ENCODE peak calls at places on chromosomes 7 and 10, in six cellular contexts. E is mammary epithelial cell, N is GM23248, Q is endothelial cell of umbilical vein, T is HepG2, A is GM12878. U is an unnamed sample.

GRCh38 chr7:43649755-43650274 is 66.9 kb downstream of the STK17A start:
- DNase-seq in A (peak; percentile 97), Q (peak; percentile 62), T (no peak), E (peak; percentile 72), N (no peak), U (no peak)

GRCh38 chr7:148558914-148559313 is 31.7 kb upstream of the C7orf33 start:
- DNase-seq in N (no peak), T (no peak), Q (no peak), E (no peak), A (no peak), U (no peak)

GRCh38 chr10:117946525-117947070 is 100.1 kb downstream of the RAB11FIP2 start:
- DNase-seq in Q (no peak), T (no peak), A (no peak), E (peak; percentile 73), N (peak; percentile 71), U (no peak)

GRCh38 chr7:55177589-55178261 is 158.9 kb downstream of the EGFR start:
- DNase-seq in Q (no peak), T (peak; percentile 94), E (no peak), N (no peak), A (no peak), U (peak; percentile 50)

GRCh38 chr7:1994931-1995330 is 237.8 kb downstream of the MAD1L1 start:
- DNase-seq in Q (no peak), N (no peak), T (no peak), E (no peak), A (no peak), U (no peak)

GRCh38 chr7:121328508-121329459 is at the start of gene WNT16:
- DNase-seq in A (no peak), N (peak; percentile 26), E (no peak), T (no peak), Q (no peak), U (no peak)

GRCh38 chr10:100824886-100825285 is 79.5 kb downstream of the PAX2 start:
- DNase-seq in A (no peak), N (no peak), E (no peak), T (no peak), Q (no peak), U (no peak)

GRCh38 chr7:132386249-132386681 is 190.0 kb downstream of the PLXNA4 start:
- DNase-seq in A (no peak), E (no peak), T (no peak), Q (peak; percentile 97), N (no peak), U (peak; percentile 75)

GRCh38 chr10:11611248-11612003 is at the start of gene USP6NL:
- DNase-seq in A (no peak), T (peak; percentile 70), E (peak; percentile 82), N (peak; percentile 89), Q (peak; percentile 88), U (peak; percentile 78)

GRCh38 chr7:96321041-96321669 is 743 bp downstream of the SLC25A13 start:
- DNase-seq in Q (peak; percentile 89), A (peak; percentile 28), N (peak; percentile 83), E (peak; percentile 81), T (peak; percentile 88), U (peak; percentile 84)

GRCh38 chr7:33145174-33145573 is 15.8 kb downstream of the BBS9 start:
- DNase-seq in T (no peak), Q (no peak), E (no peak), A (no peak), N (no peak), U (no peak)

GRCh38 chr10:108601856-108602255 is 1321.5 kb downstream of the XPNPEP1 start:
- DNase-seq in T (no peak), N (peak; percentile 60), A (no peak), E (peak; percentile 44), Q (no peak), U (no peak)

GRCh38 chr10:17519457-17519856 is 65.1 kb upstream of the ST8SIA6 start:
- DNase-seq in N (no peak), Q (no peak), E (no peak), A (no peak), T (no peak), U (no peak)

GRCh38 chr10:99339563-99340047 is 10.4 kb downstream of the CNNM1 start:
- DNase-seq in E (no peak), Q (no peak), T (no peak), N (no peak), A (no peak), U (no peak)

GRCh38 chr7:152615052-152615741 is 60.7 kb downstream of the XRCC2 start:
- DNase-seq in T (peak; percentile 66), N (peak; percentile 24), A (no peak), E (no peak), Q (no peak), U (no peak)

GRCh38 chr7:7438851-7439250 is 96.8 kb downstream of the COL28A1 start:
- DNase-seq in A (no peak), E (peak; percentile 96), T (peak; percentile 36), Q (peak; percentile 78), N (peak; percentile 99), U (peak; percentile 97)

GRCh38 chr10:126227762-126228134 is 160.5 kb downstream of the ADAM12 start:
- DNase-seq in N (peak; percentile 90), E (peak; percentile 27), A (no peak), Q (no peak), T (no peak), U (peak; percentile 51)
- H2AFZ ChIP-seq in N (no peak overlapping the region), E (no peak overlapping the region), A (no peak overlapping the region), Q (no peak overlapping the region), T (no peak overlapping the region), U (no peak overlapping the region)

DNA sequence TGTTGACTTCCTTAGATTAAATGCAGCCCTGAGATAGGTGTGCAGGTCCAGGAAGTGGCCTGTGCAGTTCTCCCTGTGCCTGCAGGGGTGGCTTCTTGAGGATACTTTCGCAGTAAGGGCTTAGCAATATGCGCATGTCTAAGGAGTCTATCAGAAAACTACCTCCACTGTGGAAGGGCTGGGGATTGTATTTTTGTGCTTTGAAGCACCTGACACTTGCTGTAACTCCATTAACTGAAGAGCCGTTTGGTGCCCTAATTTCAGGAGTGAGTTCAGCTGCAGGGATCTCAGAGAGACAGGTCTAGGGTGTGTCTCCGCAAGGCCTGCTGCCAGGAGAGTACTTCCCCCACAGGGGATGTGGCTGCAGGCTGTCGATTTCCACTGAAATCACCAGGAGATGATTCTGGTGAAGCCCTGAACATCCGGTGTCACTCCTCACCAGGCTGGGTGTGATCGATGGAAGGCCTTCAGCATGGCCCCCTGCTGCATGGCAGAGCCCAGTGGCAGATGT is 35.5 kb downstream of the IKZF1 start:
- DNase-seq in A (no peak), T (no peak), Q (no peak), N (no peak), E (no peak), U (no peak)
- H4K20me1 ChIP-seq in A (no peaks in the 10 kb centered on the region), T (no peaks in the 10 kb centered on the region), Q (no peaks in the 10 kb centered on the region), N (no peaks in the 10 kb centered on the region), E (no peaks in the 10 kb centered on the region), U (no peaks in the 10 kb centered on the region)

GRCh38 chr10:3464760-3465405 is 292.3 kb upstream of the PITRM1 start:
- DNase-seq in N (no peak), T (no peak), Q (no peak), A (no peak), E (no peak), U (no peak)
- H3K4me2 ChIP-seq in N (no peak overlapping the region), T (no peak overlapping the region), Q (no peak overlapping the region), A (no peak overlapping the region), E (no peak overlapping the region), U (no peak overlapping the region)

GRCh38 chr7:116630357-116630756 is 41.6 kb upstream of the MET start:
- DNase-seq in Q (no peak), N (no peak), A (peak; percentile 30), T (no peak), E (peak; percentile 44), U (no peak)

GRCh38 chr7:116630932-116631449 is 41.0 kb upstream of the MET start:
- DNase-seq in T (peak; percentile 60), Q (no peak), N (peak; percentile 98), A (no peak), E (peak; percentile 100), U (peak; percentile 94)

GRCh38 chr7:116632349-116632748 is 39.6 kb upstream of the MET start:
- DNase-seq in N (peak; percentile 17), A (no peak), E (peak; percentile 50), Q (no peak), T (no peak), U (no peak)

GRCh38 chr7:116633131-116633988 is 38.6 kb upstream of the MET start:
- DNase-seq in A (peak; percentile 21), Q (no peak), E (peak; percentile 95), N (peak; percentile 67), T (no peak), U (peak; percentile 65)

DNA sequence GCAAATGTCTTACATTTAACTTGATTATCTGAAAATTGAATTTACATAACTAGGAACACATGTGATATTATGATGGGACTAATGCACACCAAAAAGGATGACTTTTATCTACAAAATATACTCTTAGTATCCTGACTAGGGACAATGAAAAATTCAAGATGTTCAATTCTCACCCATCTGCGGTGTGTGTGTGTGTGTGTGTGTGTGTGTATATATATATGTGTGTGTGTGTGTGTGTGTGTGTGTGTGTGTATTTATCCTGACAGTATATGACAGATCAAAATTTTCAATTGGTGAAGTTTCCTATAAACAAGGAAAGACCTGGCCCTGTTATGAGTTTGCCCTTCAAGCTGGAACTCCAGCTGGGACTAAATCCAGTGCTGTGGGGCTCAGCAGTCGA is 40.3 kb upstream of the MET start:
- DNase-seq in A (no peak), N (no peak), E (no peak), T (no peak), Q (no peak), U (no peak)
- H2AFZ ChIP-seq in A (no peak overlapping the region), N (peak overlapping the region; percentile 74), E (no peak overlapping the region), T (no peak overlapping the region), Q (no peak overlapping the region), U (no peak overlapping the region)

U was measured in fibroblast of lung.